ENCODE peak calls at places on chromosomes 3 and 15, in five cellular contexts. K is PC-3, U is GM23248, O is spleen, X is adrenal gland. V is an unnamed sample.
A peak's percentile ranks its signal among the peaks of the same experiment; 100 is the strongest.

GRCh38 chr3:89360155-89360554 is 252.7 kb downstream of the EPHA3 start:
- DNase-seq in K (peak; percentile 35), U (peak; percentile 75), O (no peak), X (no peak), V (no peak)

GRCh38 chr3:195931582-195932273 is 23.4 kb upstream of the TNK2 start:
- DNase-seq in K (no peak), U (no peak), O (no peak), X (peak; percentile 3), V (no peak)

GRCh38 chr3:141876891-141877561 is 583 bp downstream of the ATP1B3 start:
- DNase-seq in K (peak; percentile 22), U (peak; percentile 77), O (peak; percentile 89), X (peak; percentile 74), V (peak; percentile 56)

GRCh38 chr3:69847303-69847702 is 108.0 kb downstream of the MITF start:
- DNase-seq in K (no peak), U (no peak), O (no peak), X (no peak), V (no peak)

GRCh38 chr3:189324538-189325138 is 152.9 kb downstream of the TPRG1 start:
- DNase-seq in K (peak; percentile 99), U (peak; percentile 78), O (peak; percentile 80), X (no peak), V (no peak)

GRCh38 chr3:64327039-64327804 is 102.0 kb upstream of the PRICKLE2 start:
- DNase-seq in K (no peak), U (peak; percentile 83), O (no peak), X (peak; percentile 37), V (peak; percentile 75)

GRCh38 chr3:185712337-185712736 is 112.5 kb downstream of the IGF2BP2 start:
- DNase-seq in K (no peak), U (peak; percentile 74), O (no peak), X (no peak), V (no peak)

GRCh38 chr15:98541519-98541918 is 106.8 kb upstream of the IGF1R start:
- DNase-seq in K (no peak), U (no peak), O (no peak), X (no peak), V (no peak)

GRCh38 chr15:78915341-78916087 is 29.3 kb downstream of the CTSH start:
- DNase-seq in K (no peak), U (peak; percentile 52), O (no peak), X (no peak), V (peak; percentile 49)

GRCh38 chr3:192011137-192011536 is 550.2 kb downstream of the PYDC2 start:
- DNase-seq in K (no peak), U (no peak), O (no peak), X (no peak), V (no peak)

GRCh38 chr15:99413955-99414754 is 151.6 kb upstream of the MEF2A start:
- DNase-seq in K (no peak), U (no peak), O (no peak), X (no peak), V (no peak)

GRCh38 chr15:99486371-99487336 is 79.1 kb upstream of the MEF2A start:
- DNase-seq in K (peak; percentile 62), U (peak; percentile 91), O (peak; percentile 89), X (peak; percentile 76), V (peak; percentile 93)

GRCh38 chr3:36257117-36257516 is 123.2 kb upstream of the STAC start:
- DNase-seq in K (peak; percentile 32), U (no peak), O (no peak), X (no peak), V (no peak)

GRCh38 chr15:73881539-73882320 is 8.4 kb downstream of the TBC1D21 start:
- DNase-seq in K (no peak), U (no peak), O (no peak), X (no peak), V (no peak)

GRCh38 chr3:69741057-69741830 is 2.0 kb downstream of the MITF start:
- DNase-seq in K (no peak), U (no peak), O (no peak), X (no peak), V (no peak)

GRCh38 chr3:38627956-38628355 is 21.5 kb downstream of the SCN5A start:
- DNase-seq in K (peak; percentile 45), U (peak; percentile 35), O (no peak), X (no peak), V (no peak)

GRCh38 chr15:59686389-59686788 is 2.7 kb downstream of the BNIP2 start:
- DNase-seq in K (no peak), U (no peak), O (no peak), X (no peak), V (no peak)

GRCh38 chr15:48800811-48801460 is 9.9 kb downstream of the CEP152 start:
- DNase-seq in K (peak; percentile 64), U (peak; percentile 59), O (no peak), X (no peak), V (no peak)

GRCh38 chr3:66035763-66036477 is 2.8 kb downstream of the MAGI1 start:
- DNase-seq in K (no peak), U (peak; percentile 30), O (no peak), X (no peak), V (no peak)

GRCh38 chr3:64184621-64185020 is 40.6 kb downstream of the PRICKLE2 start:
- DNase-seq in K (no peak), U (peak; percentile 80), O (no peak), X (no peak), V (no peak)

GRCh38 chr3:183895296-183895695 is 10.6 kb upstream of the PARL start:
- DNase-seq in K (peak; percentile 71), U (peak; percentile 74), O (no peak), X (no peak), V (no peak)

DNA sequence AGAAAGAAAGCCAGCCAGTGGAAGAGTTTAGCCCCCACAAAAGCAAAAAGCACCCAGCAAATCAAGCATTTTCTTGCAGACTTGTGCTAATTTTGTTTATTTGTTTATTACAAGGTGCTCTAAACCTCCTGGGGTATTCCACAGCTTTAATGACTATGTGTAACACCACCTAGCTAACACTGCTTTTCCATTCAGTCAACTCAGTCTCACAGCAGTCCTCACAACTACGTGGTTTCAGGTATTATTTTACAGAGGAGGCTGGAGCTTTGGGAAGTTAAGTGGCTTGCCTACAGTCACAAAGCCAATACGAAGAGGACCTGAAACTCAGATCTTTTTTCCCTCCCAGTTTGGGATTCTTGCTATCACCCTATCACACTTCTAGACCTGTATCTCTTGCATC is 14.8 kb downstream of the SOX14 start:
- DNase-seq in K (no peak), U (no peak), O (no peak), X (no peak), V (no peak)
- H3K27me3 ChIP-seq in K (peaks cover 16% of the 10 kb centered on the region), U (peaks cover 38% of the 10 kb centered on the region), O (peaks cover 23% of the 10 kb centered on the region), X (peaks cover 6% of the 10 kb centered on the region), V (peaks cover 56% of the 10 kb centered on the region)

GRCh38 chr3:58667704-58668103 is 1.1 kb upstream of the FAM3D start:
- DNase-seq in K (no peak), U (no peak), O (no peak), X (no peak), V (no peak)

GRCh38 chr3:58668247-58668646 is 1.7 kb upstream of the FAM3D start:
- DNase-seq in K (no peak), U (no peak), O (no peak), X (no peak), V (no peak)

GRCh38 chr3:58672880-58673279 is 6.3 kb upstream of the FAM3D start:
- DNase-seq in K (no peak), U (no peak), O (no peak), X (no peak), V (no peak)

GRCh38 chr3:58670506-58671125 is 4.0 kb upstream of the FAM3D start:
- DNase-seq in K (no peak), U (no peak), O (no peak), X (no peak), V (no peak)

DNA sequence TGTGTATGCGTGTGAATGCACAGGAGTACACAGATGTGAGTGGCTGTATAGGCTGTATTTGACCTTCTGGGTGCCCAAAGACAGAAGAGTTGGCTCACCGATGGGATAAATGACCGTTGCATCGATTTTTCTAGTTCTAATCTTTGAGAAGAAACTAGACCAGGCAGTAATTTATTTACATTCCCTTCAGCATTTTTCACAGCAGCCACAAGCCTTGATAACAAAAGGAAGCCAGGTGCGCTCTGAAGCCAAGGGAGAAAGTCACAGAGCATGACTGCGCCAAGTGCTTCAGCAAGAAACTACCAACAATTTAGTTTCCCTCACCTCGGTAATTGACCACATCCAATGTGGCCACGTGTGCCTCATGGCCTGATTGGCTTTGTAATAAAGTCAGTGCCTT is 5.9 kb upstream of the FAM3D start:
- DNase-seq in K (no peak), U (no peak), O (no peak), X (no peak), V (no peak)
- H3K27me3 ChIP-seq in K (no peaks in the 10 kb centered on the region), U (peaks cover 13% of the 10 kb centered on the region), O (no peaks in the 10 kb centered on the region), X (no peaks in the 10 kb centered on the region), V (no peaks in the 10 kb centered on the region)

DNA sequence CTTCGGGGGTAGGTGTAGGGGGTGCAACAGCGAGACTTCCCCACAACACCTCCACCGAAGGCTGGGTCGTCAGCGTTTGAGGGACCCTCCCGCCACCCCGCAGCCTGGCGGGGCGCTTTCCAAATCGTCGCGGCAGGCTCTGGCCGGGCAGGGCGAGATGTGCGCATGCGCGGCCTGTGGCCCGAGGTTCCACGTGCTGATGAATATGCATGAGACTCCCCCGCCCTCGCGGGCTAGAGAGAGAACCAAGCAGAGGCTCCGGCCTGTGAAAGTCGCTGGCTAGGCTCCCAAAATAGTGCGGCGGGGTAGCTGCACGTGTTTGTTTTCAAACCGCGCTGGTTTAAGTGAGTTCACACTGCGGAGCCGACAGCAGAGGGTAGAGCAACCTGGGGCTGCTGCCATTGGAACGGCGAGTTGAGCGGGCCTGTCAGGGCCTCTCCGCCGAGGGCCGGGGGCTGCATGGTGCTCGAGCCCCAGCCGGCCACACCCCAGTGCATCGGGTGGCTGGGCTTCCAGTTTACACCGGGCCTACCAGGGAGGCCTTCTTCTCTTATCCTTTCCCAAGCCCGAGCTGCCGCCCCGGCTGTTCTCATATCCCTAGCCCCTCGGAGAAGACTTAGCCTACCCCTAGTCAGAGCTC is 10.0 kb downstream of the ZIC1 start:
- DNase-seq in K (no peak), U (peak; percentile 22), O (no peak), X (peak; percentile 33), V (no peak)
- H3K27me3 ChIP-seq in K (peaks cover 95% of the 10 kb centered on the region), U (no peaks in the 10 kb centered on the region), O (peaks cover 98% of the 10 kb centered on the region), X (peaks cover 88% of the 10 kb centered on the region), V (peaks cover 100% of the 10 kb centered on the region)

GRCh38 chr3:181699171-181699903 is 12.4 kb upstream of the SOX2 start:
- DNase-seq in K (no peak), U (no peak), O (no peak), X (no peak), V (no peak)

GRCh38 chr3:181695661-181696491 is 15.8 kb upstream of the SOX2 start:
- DNase-seq in K (no peak), U (peak; percentile 17), O (no peak), X (no peak), V (no peak)

GRCh38 chr3:181700168-181701087 is 11.3 kb upstream of the SOX2 start:
- DNase-seq in K (peak; percentile 76), U (peak; percentile 78), O (no peak), X (peak; percentile 80), V (no peak)

GRCh38 chr3:181696641-181697230 is 15.0 kb upstream of the SOX2 start:
- DNase-seq in K (no peak), U (no peak), O (no peak), X (no peak), V (no peak)

DNA sequence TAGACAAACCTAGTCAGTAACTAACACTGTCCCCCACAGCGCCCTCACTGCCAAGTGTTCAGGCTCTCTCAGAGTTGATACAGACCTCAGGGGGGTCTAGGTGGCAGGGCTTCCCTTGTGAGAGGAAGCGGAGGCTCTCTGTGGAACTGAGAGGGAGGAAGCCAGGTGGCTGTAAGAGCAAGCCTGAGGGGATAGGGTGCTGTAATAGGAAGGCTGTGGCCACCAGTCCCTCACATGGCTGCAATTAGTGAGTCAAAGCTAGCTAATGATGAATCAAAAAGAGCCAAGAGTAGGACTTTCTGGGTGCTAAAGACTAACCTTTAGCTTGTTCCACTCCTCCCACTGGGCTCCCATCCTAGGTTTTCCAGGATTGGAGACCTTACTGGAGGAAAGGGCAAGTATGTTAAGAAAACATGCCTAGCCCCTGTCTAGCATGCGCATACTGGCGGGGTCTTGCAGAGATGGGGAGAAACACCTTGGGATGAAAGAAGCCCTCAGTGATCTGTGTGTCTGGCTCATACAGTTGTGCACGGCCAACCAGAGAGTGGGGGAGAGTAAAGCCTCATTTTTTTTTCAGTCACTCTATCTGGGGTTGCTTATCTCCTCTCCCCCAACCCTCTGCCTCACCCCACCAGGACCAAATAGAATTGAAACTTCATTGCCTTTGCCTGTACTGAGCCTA is 13.3 kb upstream of the SOX2 start:
- DNase-seq in K (no peak), U (no peak), O (no peak), X (no peak), V (no peak)
- H3K27me3 ChIP-seq in K (peaks cover 55% of the 10 kb centered on the region), U (peaks cover 57% of the 10 kb centered on the region), O (peaks cover 87% of the 10 kb centered on the region), X (peaks cover 67% of the 10 kb centered on the region), V (peaks cover 68% of the 10 kb centered on the region)